ENCODE peak calls at places on chromosomes 11 and 22, in eight cellular contexts. U is thoracic aorta; S is germinal center; N is GM13976; G is effector memory CD8-positive, alpha-beta T cell; M is amygdala; C is Calu3; B is hepatic stellate cell. K is an unnamed sample.

GRCh38 chr11:47523491-47524199 is 29.3 kb downstream of the CELF1 start:
- DNase-seq in G (peak; percentile 6), U (peak; percentile 41), N (peak; percentile 54), M (no peak), S (no peak), B (peak; percentile 75), C (peak; percentile 48), K (peak; percentile 75)

GRCh38 chr11:26839911-26840705 is 118.2 kb upstream of the SLC5A12 start:
- DNase-seq in C (no peak), S (no peak), N (no peak), B (no peak), U (no peak), M (no peak), G (no peak), K (no peak)

GRCh38 chr11:69434341-69434960 is 47.0 kb upstream of the LINC01488 start:
- DNase-seq in S (no peak), C (no peak), U (no peak), G (no peak), M (no peak), N (no peak), B (no peak), K (peak; percentile 93)

GRCh38 chr11:3216027-3216525 is 2.5 kb downstream of the MRGPRG start:
- DNase-seq in M (no peak), U (no peak), S (no peak), C (no peak), B (no peak), G (no peak), N (no peak), K (peak; percentile 32)

GRCh38 chr11:133180201-133180600 is 352.1 kb downstream of the OPCML start:
- DNase-seq in S (no peak), U (no peak), C (no peak), M (no peak), G (no peak), N (no peak), B (no peak), K (no peak)

GRCh38 chr11:102664001-102664752 is 39.0 kb upstream of the MMP20 start:
- DNase-seq in G (no peak), M (no peak), B (no peak), N (no peak), U (no peak), C (peak; percentile 35), S (peak; percentile 29), K (no peak)

GRCh38 chr11:78080818-78081495 is 1.3 kb upstream of the NDUFC2 start:
- DNase-seq in C (peak; percentile 22), M (no peak), S (no peak), U (no peak), B (peak; percentile 45), G (no peak), N (no peak), K (peak; percentile 76)

GRCh38 chr22:19047993-19048392 is 74.2 kb downstream of the DGCR2 start:
- DNase-seq in N (no peak), C (no peak), B (no peak), M (no peak), U (no peak), S (no peak), G (no peak), K (no peak)

GRCh38 chr22:38748487-38749136 is 7.2 kb downstream of the SUN2 start:
- DNase-seq in S (no peak), G (no peak), U (no peak), C (no peak), M (no peak), B (no peak), N (no peak), K (no peak)

GRCh38 chr11:57413681-57414080 is 13.2 kb downstream of the SLC43A3 start:
- DNase-seq in M (no peak), U (no peak), C (no peak), G (no peak), N (no peak), S (no peak), B (no peak), K (peak; percentile 42)

GRCh38 chr22:39567135-39567946 is 3.2 kb upstream of the CACNA1I start:
- DNase-seq in G (peak; percentile 15), U (no peak), M (no peak), S (peak; percentile 32), B (no peak), N (no peak), C (no peak), K (no peak)

K was measured in islet precursor cell.